ENCODE peak calls at places on chromosomes 1 and 21, in ten cellular contexts. N is heart left ventricle; H is CD8-positive, alpha-beta T cell; R is heart right ventricle; M is neural progenitor cell; D is AG10803; X is OCI-LY7; B is bronchial epithelial cell; V is PC-9; Y is psoas muscle. T is an unnamed sample.

GRCh38 chr1:9275567-9276034 is 17.1 kb upstream of the SPSB1 start:
- DNase-seq in N (no peak), H (peak), R (no peak), M (no peak), D (peak), X (peak), B (peak), V (peak), Y (peak), T (peak)

GRCh38 chr1:229230893-229231753 is 39.8 kb upstream of the RAB4A start:
- DNase-seq in N (no peak), H (no peak), R (no peak), M (peak), D (no peak), X (no peak), B (peak), V (peak), Y (no peak), T (peak)

GRCh38 chr1:53334781-53335180 is 6.9 kb upstream of the LRP8 start:
- DNase-seq in N (no peak), H (peak), R (no peak), M (no peak), D (no peak), X (no peak), B (no peak), V (no peak), Y (no peak), T (no peak)

GRCh38 chr1:212132040-212132439 is 96.5 kb downstream of the DTL start:
- DNase-seq in N (no peak), H (no peak), R (no peak), M (no peak), D (no peak), X (no peak), B (peak), V (no peak), Y (no peak), T (no peak)

GRCh38 chr1:159163609-159164008 is 7.8 kb upstream of the CADM3 start:
- DNase-seq in N (no peak), H (no peak), R (no peak), M (peak), D (no peak), X (no peak), B (no peak), V (no peak), Y (no peak), T (no peak)

GRCh38 chr1:31523012-31523411 is 53.3 kb upstream of the TINAGL1 start:
- DNase-seq in N (no peak), H (no peak), R (no peak), M (no peak), D (no peak), X (no peak), B (peak), V (peak), Y (no peak), T (no peak)

GRCh38 chr1:80217377-80217986 is 1211.0 kb upstream of the ADGRL4 start:
- DNase-seq in N (no peak), H (no peak), R (no peak), M (peak), D (peak), X (peak), B (peak), V (no peak), Y (no peak), T (peak)

GRCh38 chr1:239185245-239185619 is 201.1 kb upstream of the CHRM3 start:
- DNase-seq in N (no peak), H (no peak), R (no peak), M (no peak), D (no peak), X (no peak), B (peak), V (no peak), Y (no peak), T (no peak)

GRCh38 chr21:40386301-40386911 is 460.6 kb downstream of the DSCAM start:
- DNase-seq in N (peak), H (no peak), R (peak), M (peak), D (no peak), X (peak), B (peak), V (no peak), Y (peak), T (no peak)

GRCh38 chr1:158941317-158941716 is 10.0 kb downstream of the PYHIN1 start:
- DNase-seq in N (no peak), H (no peak), R (no peak), M (no peak), D (no peak), X (no peak), B (no peak), V (no peak), Y (no peak), T (no peak)

GRCh38 chr1:186858923-186859322 is 30.2 kb downstream of the PLA2G4A start:
- DNase-seq in N (no peak), H (no peak), R (no peak), M (no peak), D (peak), X (no peak), B (peak), V (no peak), Y (no peak), T (peak)

GRCh38 chr1:27428316-27429028 is 36.0 kb downstream of the GPR3 start:
- DNase-seq in N (peak), H (no peak), R (peak), M (no peak), D (peak), X (no peak), B (no peak), V (no peak), Y (peak), T (peak)

GRCh38 chr1:164891615-164892014 is 332.6 kb downstream of the PBX1 start:
- DNase-seq in N (no peak), H (no peak), R (no peak), M (no peak), D (no peak), X (no peak), B (no peak), V (no peak), Y (no peak), T (no peak)

GRCh38 chr1:200774735-200775449 is 36.2 kb downstream of the CAMSAP2 start:
- DNase-seq in N (no peak), H (no peak), R (no peak), M (no peak), D (no peak), X (no peak), B (no peak), V (peak), Y (no peak), T (peak)

GRCh38 chr1:149843302-149844041 is 55.9 kb upstream of the BOLA1 start:
- DNase-seq in N (no peak), H (no peak), R (no peak), M (peak), D (peak), X (peak), B (peak), V (peak), Y (no peak), T (peak)

GRCh38 chr1:107748529-107748928 is 216.5 kb downstream of the VAV3 start:
- DNase-seq in N (no peak), H (no peak), R (no peak), M (peak), D (peak), X (peak), B (peak), V (no peak), Y (no peak), T (peak)

GRCh38 chr1:44675186-44675585 is 672 bp downstream of the ARMH1 start:
- DNase-seq in N (peak), H (no peak), R (no peak), M (no peak), D (no peak), X (no peak), B (no peak), V (no peak), Y (no peak), T (no peak)
- H3K4me3 ChIP-seq in N (peak), H (no peak), R (peak), M (peak), D (peak), X (peak), B (no peak), V (peak), Y (peak), T (no peak)

GRCh38 chr1:206979379-206980043 is 9.3 kb upstream of the FCAMR start:
- DNase-seq in N (no peak), H (no peak), R (no peak), M (peak), D (peak), X (peak), B (peak), V (no peak), Y (no peak), T (peak)
- TF ChIP-seq CTCF in N (peak), H (no peak), R (peak), M (peak), D (peak), X (peak), B (peak), V (peak), Y (no peak), T (peak)

GRCh38 chr1:24437631-24438396 is 22.2 kb downstream of the NIPAL3 start:
- DNase-seq in N (peak), H (no peak), R (peak), M (no peak), D (peak), X (no peak), B (peak), V (no peak), Y (no peak), T (peak)
- H3K4me3 ChIP-seq in N (no peak), H (no peak), R (no peak), M (no peak), D (no peak), X (no peak), B (no peak), V (no peak), Y (no peak), T (no peak)

DNA sequence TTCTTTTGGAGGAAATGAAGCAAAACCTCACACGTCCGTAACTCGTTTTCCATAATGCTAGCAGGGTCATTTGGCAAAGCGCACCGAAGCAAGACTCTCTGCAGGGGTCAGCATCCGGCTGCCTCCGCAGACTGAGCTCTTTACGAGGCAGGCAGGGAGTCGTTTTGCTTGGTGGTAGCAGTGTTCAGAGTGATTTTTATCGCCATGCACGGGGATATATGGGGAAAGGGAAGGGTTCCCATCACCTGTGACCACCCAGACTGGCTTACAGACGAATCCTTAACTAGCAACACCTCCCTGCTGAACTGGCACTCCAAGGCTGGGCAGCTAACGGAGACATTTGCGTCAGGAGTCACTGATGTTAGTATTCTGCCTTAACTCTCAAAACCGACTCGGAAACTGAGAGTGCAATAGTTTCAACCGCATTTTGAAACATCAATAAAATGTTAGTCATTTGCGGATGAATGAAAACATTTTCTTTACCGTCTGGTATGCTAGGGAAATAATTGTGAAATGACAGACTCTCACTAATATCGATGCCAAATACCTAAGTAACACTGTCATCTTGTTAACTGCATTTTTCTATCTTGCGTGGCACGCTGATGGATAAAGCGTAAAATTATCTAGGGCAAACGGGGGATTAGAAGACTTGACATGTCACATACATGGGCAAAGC is 2.2 kb upstream of the NEGR1 start:
- DNase-seq in N (peak), H (no peak), R (peak), M (peak), D (peak), X (no peak), B (peak), V (peak), Y (peak), T (peak)
- TF ChIP-seq CTCF in N (no peak), H (no peak), R (no peak), M (peak), D (peak), X (no peak), B (no peak), V (no peak), Y (no peak), T (peak)

GRCh38 chr1:78080767-78081166 is 35.0 kb downstream of the GIPC2 start:
- DNase-seq in N (no peak), H (no peak), R (no peak), M (no peak), D (no peak), X (no peak), B (no peak), V (no peak), Y (no peak), T (no peak)
- H3K4me3 ChIP-seq in N (no peak), H (no peak), R (no peak), M (no peak), D (no peak), X (no peak), B (no peak), V (no peak), Y (peak), T (no peak)

GRCh38 chr1:184595609-184596008 is 159.0 kb downstream of the EDEM3 start:
- DNase-seq in N (no peak), H (no peak), R (no peak), M (no peak), D (peak), X (no peak), B (peak), V (no peak), Y (no peak), T (peak)

GRCh38 chr1:184598403-184598802 is 156.3 kb downstream of the EDEM3 start:
- DNase-seq in N (no peak), H (no peak), R (no peak), M (no peak), D (no peak), X (no peak), B (no peak), V (no peak), Y (no peak), T (no peak)

GRCh38 chr1:184597652-184598357 is 156.9 kb downstream of the EDEM3 start:
- DNase-seq in N (no peak), H (no peak), R (no peak), M (no peak), D (no peak), X (no peak), B (peak), V (no peak), Y (no peak), T (peak)

GRCh38 chr1:184593612-184594011 is 161.0 kb downstream of the EDEM3 start:
- DNase-seq in N (no peak), H (no peak), R (no peak), M (no peak), D (no peak), X (no peak), B (peak), V (no peak), Y (no peak), T (no peak)

GRCh38 chr1:184596950-184597651 is 157.6 kb downstream of the EDEM3 start:
- DNase-seq in N (no peak), H (no peak), R (no peak), M (peak), D (no peak), X (no peak), B (no peak), V (no peak), Y (no peak), T (no peak)
- TF ChIP-seq CTCF in N (no peak), H (no peak), R (no peak), M (peak), D (no peak), X (peak), B (no peak), V (no peak), Y (no peak), T (peak)

GRCh38 chr21:43300496-43301423 is 126.2 kb downstream of the SIK1 start:
- DNase-seq in N (peak), H (no peak), R (peak), M (no peak), D (no peak), X (no peak), B (peak), V (no peak), Y (peak), T (peak)
- H3K4me3 ChIP-seq in N (no peak), H (no peak), R (no peak), M (no peak), D (no peak), X (no peak), B (no peak), V (no peak), Y (no peak), T (no peak)

GRCh38 chr1:192545781-192546521 is 29.6 kb upstream of the RGS1 start:
- DNase-seq in N (no peak), H (no peak), R (no peak), M (no peak), D (no peak), X (peak), B (no peak), V (no peak), Y (no peak), T (peak)
- TF ChIP-seq CTCF in N (no peak), H (no peak), R (no peak), M (no peak), D (no peak), X (peak), B (no peak), V (peak), Y (peak), T (peak)